ENCODE peak calls at places on chromosomes 5 and 9, in eight cellular contexts. J is hepatocyte, S is cardiac fibroblast, A is transverse colon, L is epithelial cell of esophagus, I is AG04450, Y is AG09309, F is A673. H is an unnamed sample.

GRCh38 chr5:4374866-4375265 is 765.3 kb upstream of the ADAMTS16 start:
- DNase-seq in A (no peak), F (no peak), S (peak; percentile 0), J (no peak), L (peak; percentile 8), I (no peak), Y (no peak), H (no peak)

GRCh38 chr9:126773004-126773607 is 31.7 kb upstream of the ZBTB43 start:
- DNase-seq in L (peak; percentile 40), S (peak; percentile 24), J (peak; percentile 44), A (no peak), I (no peak), F (peak; percentile 54), Y (no peak), H (no peak)

GRCh38 chr5:14450055-14450524 is 131.5 kb upstream of the OTULINL start:
- DNase-seq in Y (peak; percentile 87), J (peak; percentile 38), F (no peak), I (peak; percentile 51), L (no peak), A (no peak), S (peak; percentile 96), H (peak; percentile 96)

GRCh38 chr9:581673-582497 is 259.6 kb upstream of the DMRT1 start:
- DNase-seq in A (no peak), S (no peak), I (no peak), Y (no peak), L (no peak), J (peak; percentile 30), F (no peak), H (no peak)

GRCh38 chr5:34598177-34598794 is 57.8 kb upstream of the RAI14 start:
- DNase-seq in I (peak; percentile 75), J (peak; percentile 60), F (peak; percentile 70), Y (peak; percentile 78), L (peak; percentile 92), A (no peak), S (peak; percentile 89), H (peak; percentile 91)

GRCh38 chr5:178785999-178786398 is 55.5 kb upstream of the ZNF354A start:
- DNase-seq in J (peak; percentile 35), A (no peak), S (no peak), F (no peak), I (no peak), Y (peak; percentile 40), L (peak; percentile 41), H (peak; percentile 40)

GRCh38 chr9:76912631-76913275 is 6.8 kb upstream of the PRUNE2 start:
- DNase-seq in A (no peak), I (no peak), S (peak; percentile 42), J (no peak), L (peak; percentile 35), F (peak; percentile 9), Y (no peak), H (peak; percentile 65)

GRCh38 chr9:71383308-71383707 is 261.9 kb upstream of the TRPM3 start:
- DNase-seq in L (no peak), J (no peak), A (no peak), I (no peak), S (no peak), F (no peak), Y (no peak), H (no peak)

GRCh38 chr5:173309731-173310130 is 18.5 kb downstream of the STC2 start:
- DNase-seq in Y (no peak), L (no peak), I (no peak), S (no peak), J (no peak), A (no peak), F (no peak), H (no peak)

GRCh38 chr5:78420548-78420947 is 60.1 kb downstream of the SCAMP1 start:
- DNase-seq in Y (no peak), I (no peak), L (no peak), S (no peak), J (no peak), F (no peak), A (no peak), H (no peak)

GRCh38 chr5:112174959-112175594 is 244.0 kb downstream of the EPB41L4A start:
- DNase-seq in J (peak; percentile 75), A (no peak), I (no peak), F (peak; percentile 63), S (peak; percentile 71), Y (no peak), L (peak; percentile 66), H (peak; percentile 42)

GRCh38 chr9:93091453-93092081 is 4.5 kb upstream of the CARD19 start:
- DNase-seq in F (peak; percentile 44), J (peak; percentile 58), L (peak; percentile 87), S (peak; percentile 78), I (peak; percentile 62), Y (no peak), A (no peak), H (peak; percentile 73)

GRCh38 chr5:16082053-16082452 is 97.5 kb downstream of the MARCHF11 start:
- DNase-seq in F (no peak), S (no peak), A (no peak), J (no peak), Y (no peak), I (no peak), L (peak; percentile 2), H (peak; percentile 20)

GRCh38 chr9:14910178-14910805 is at the start of gene FREM1:
- DNase-seq in A (peak; percentile 32), J (peak; percentile 57), Y (no peak), L (no peak), I (no peak), F (peak; percentile 32), S (peak; percentile 53), H (no peak)
- H3K4me3 ChIP-seq in A (peak within 1 kb of the TSS; percentile 12), J (peak within 1 kb of the TSS; percentile 14), Y (no peak within 1 kb of the TSS), L (no peak within 1 kb of the TSS), I (no peak within 1 kb of the TSS), F (peak within 1 kb of the TSS; percentile 23), S (no peak within 1 kb of the TSS), H (peak within 1 kb of the TSS; percentile 29)

GRCh38 chr5:142769251-142769792 is 855 bp upstream of the ARHGAP26 start:
- DNase-seq in F (no peak), Y (no peak), J (peak; percentile 67), L (no peak), S (no peak), A (peak; percentile 27), I (no peak), H (no peak)

GRCh38 chr5:142772766-142773293 is 2.7 kb downstream of the ARHGAP26 start:
- DNase-seq in I (no peak), A (no peak), Y (no peak), F (no peak), J (no peak), S (no peak), L (no peak), H (no peak)

GRCh38 chr5:142767925-142768324 is 2.3 kb upstream of the ARHGAP26 start:
- DNase-seq in I (no peak), A (no peak), F (no peak), L (no peak), S (no peak), Y (no peak), J (no peak), H (no peak)

GRCh38 chr5:142770650-142771609 is 753 bp downstream of the ARHGAP26 start:
- DNase-seq in Y (no peak), S (peak; percentile 43), A (peak; percentile 62), F (peak; percentile 68), L (peak; percentile 54), J (peak; percentile 62), I (no peak), H (peak; percentile 20)

GRCh38 chr5:142769793-142770649 is at the start of gene ARHGAP26:
- DNase-seq in F (peak; percentile 98), L (peak; percentile 99), Y (peak; percentile 74), S (peak; percentile 97), A (peak; percentile 98), J (peak; percentile 98), I (peak; percentile 77), H (peak; percentile 94)
- TF ChIP-seq CTCF in F (no peak), L (no peak), Y (peak; percentile 35), S (peak; percentile 24), A (no peak), J (peak; percentile 32), I (peak; percentile 34), H (peak; percentile 20)

DNA sequence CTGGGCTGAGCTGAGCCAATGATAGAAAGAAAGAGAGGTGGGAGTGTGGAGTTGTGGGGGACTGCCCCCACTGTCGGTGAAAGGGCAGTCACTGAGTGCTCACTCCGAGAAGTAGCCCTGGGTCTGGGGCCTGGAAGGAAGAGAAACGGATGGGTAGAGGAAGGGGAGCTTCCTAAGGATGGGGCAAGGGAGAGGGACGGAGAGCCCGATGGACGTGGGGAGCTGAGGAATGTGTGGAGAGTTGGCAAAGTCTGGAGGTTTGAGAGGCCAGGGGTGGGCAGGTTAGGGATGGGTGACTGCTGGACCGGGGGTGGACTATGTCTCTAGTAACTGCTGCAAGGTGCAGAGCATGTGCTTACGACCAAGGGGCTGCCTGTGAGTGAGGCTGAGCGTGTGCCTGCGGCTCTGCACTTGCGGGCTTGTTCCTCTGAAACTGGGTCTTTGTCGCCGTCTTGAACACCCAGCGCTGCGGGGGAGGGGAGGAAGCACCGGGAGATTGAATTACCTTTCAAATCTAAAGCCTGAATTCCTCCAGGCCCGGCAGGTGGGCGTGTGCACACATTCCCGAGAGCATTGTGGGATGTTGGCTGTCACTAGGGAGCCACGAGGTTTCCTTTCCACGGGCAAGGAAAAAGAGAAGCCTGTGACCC is 76.4 kb upstream of the ARAP3 start:
- DNase-seq in F (peak; percentile 37), Y (no peak), S (no peak), I (no peak), J (peak; percentile 29), A (no peak), L (no peak), H (no peak)
- H3K4me3 ChIP-seq in F (no peak overlapping the region), Y (no peak overlapping the region), S (no peak overlapping the region), I (no peak overlapping the region), J (no peak overlapping the region), A (no peak overlapping the region), L (no peak overlapping the region), H (no peak overlapping the region)

DNA sequence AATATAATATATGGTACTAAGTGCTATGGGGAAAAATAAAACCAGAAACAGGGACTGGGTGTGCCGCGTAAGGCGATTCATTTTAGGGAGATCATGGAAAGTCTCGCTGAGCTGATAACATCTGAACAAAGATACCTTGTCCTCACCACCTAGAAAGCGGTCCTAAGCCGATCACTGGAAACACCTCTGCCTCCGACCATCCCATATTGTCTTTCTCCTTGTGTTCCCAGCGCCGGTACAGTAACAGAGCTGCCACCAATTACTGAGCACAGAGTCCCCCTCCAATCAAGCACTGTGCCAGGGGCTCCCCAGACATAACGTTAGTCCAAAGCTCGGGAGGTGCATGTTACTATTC is 702 bp downstream of the CCDC112 start:
- DNase-seq in S (no peak), F (no peak), Y (no peak), A (no peak), L (no peak), I (no peak), J (no peak), H (no peak)
- TF ChIP-seq CTCF in S (no peak), F (no peak), Y (no peak), A (no peak), L (no peak), I (no peak), J (no peak), H (no peak)

H was measured in AG10803.